ENCODE peak calls at places on chromosomes 4 and X, in nine cellular contexts. I is BE2C, M is lower leg skin, J is tibial nerve, P is choroid plexus epithelial cell, F is stomach, Q is neural progenitor cell, E is progenitor cell of endocrine pancreas, Z is type B pancreatic cell. W is an unnamed sample.

GRCh38 chr4:57190651-57191481 is 80.7 kb upstream of the IGFBP7 start:
- DNase-seq in M (no peak), P (peak), E (peak), F (no peak), J (no peak), Z (no peak), Q (peak), I (peak), W (peak)

GRCh38 chr4:8744083-8744805 is 127.4 kb downstream of the HMX1 start:
- DNase-seq in M (no peak), I (no peak), Q (no peak), E (no peak), Z (peak), P (no peak), F (no peak), J (no peak), W (no peak)

GRCh38 chr4:74671074-74671698 is 123.1 kb downstream of the BTC start:
- DNase-seq in J (no peak), I (peak), Z (no peak), E (peak), P (peak), F (peak), M (no peak), Q (peak), W (no peak)

GRCh38 chr4:169274033-169274432 is 3.3 kb upstream of the SH3RF1 start:
- DNase-seq in F (no peak), M (no peak), Z (no peak), E (no peak), J (no peak), I (no peak), Q (no peak), P (no peak), W (no peak)

GRCh38 chr4:153341575-153342090 is 2.9 kb upstream of the MND1 start:
- DNase-seq in Q (no peak), I (no peak), J (no peak), E (no peak), P (peak), F (no peak), Z (no peak), M (no peak), W (no peak)

GRCh38 chr4:53847935-53848334 is 216.5 kb downstream of the CHIC2 start:
- DNase-seq in E (no peak), J (no peak), M (no peak), Q (no peak), F (no peak), I (no peak), P (no peak), Z (no peak), W (no peak)

GRCh38 chr4:69830529-69831269 is 29.2 kb downstream of the SULT1E1 start:
- DNase-seq in P (peak), F (peak), Q (no peak), M (no peak), E (no peak), I (peak), Z (no peak), J (no peak), W (no peak)

GRCh38 chr4:137226900-137227299 is 305.4 kb downstream of the PCDH18 start:
- DNase-seq in I (no peak), J (no peak), E (no peak), P (peak), F (no peak), Z (no peak), M (no peak), Q (peak), W (no peak)

GRCh38 chrX:30800901-30801300 is 88.2 kb downstream of the TAB3 start:
- DNase-seq in M (no peak), P (no peak), I (no peak), J (no peak), Q (no peak), F (peak), Z (no peak), E (no peak), W (no peak)

GRCh38 chr4:151004222-151004621 is 10.9 kb downstream of the LRBA start:
- DNase-seq in I (no peak), P (peak), F (no peak), Q (no peak), J (no peak), M (no peak), Z (no peak), E (no peak), W (no peak)

GRCh38 chr4:136643416-136643815 is 888.9 kb downstream of the PCDH18 start:
- DNase-seq in F (no peak), Q (no peak), I (no peak), J (no peak), E (no peak), M (no peak), Z (no peak), P (no peak), W (no peak)

GRCh38 chr4:6372649-6373525 is 99.5 kb downstream of the PPP2R2C start:
- DNase-seq in E (no peak), P (peak), Q (peak), J (no peak), Z (no peak), I (peak), M (no peak), F (no peak), W (peak)

GRCh38 chr4:138540056-138540800 is 298.1 kb upstream of the SLC7A11 start:
- DNase-seq in F (no peak), J (no peak), I (no peak), Q (no peak), E (no peak), P (no peak), M (no peak), Z (no peak), W (no peak)

GRCh38 chr4:177638871-177639270 is 196.6 kb upstream of the AGA start:
- DNase-seq in E (no peak), J (no peak), F (no peak), M (no peak), I (no peak), P (no peak), Q (peak), Z (no peak), W (no peak)

GRCh38 chr4:38902695-38903094 is 35.1 kb downstream of the FAM114A1 start:
- DNase-seq in E (no peak), P (peak), M (no peak), I (no peak), J (no peak), Q (peak), F (no peak), Z (no peak), W (peak)

GRCh38 chr4:122783301-122784215 is 43.1 kb upstream of the FGF2 start:
- DNase-seq in F (no peak), J (no peak), E (no peak), Z (no peak), I (no peak), Q (peak), P (peak), M (peak), W (no peak)

GRCh38 chr4:120331486-120332281 is 265.0 kb upstream of the MAD2L1 start:
- DNase-seq in I (no peak), J (no peak), Z (no peak), P (no peak), E (no peak), Q (no peak), F (no peak), M (no peak), W (no peak)

GRCh38 chrX:137033774-137034507 is at the start of gene GPR101:
- DNase-seq in P (no peak), E (no peak), F (no peak), M (no peak), I (no peak), J (no peak), Z (no peak), Q (peak), W (no peak)
- TF ChIP-seq CTCF in P (no peak), E (no peak), F (no peak), M (no peak), I (no peak), J (no peak), Z (no peak), Q (no peak), W (no peak)

DNA sequence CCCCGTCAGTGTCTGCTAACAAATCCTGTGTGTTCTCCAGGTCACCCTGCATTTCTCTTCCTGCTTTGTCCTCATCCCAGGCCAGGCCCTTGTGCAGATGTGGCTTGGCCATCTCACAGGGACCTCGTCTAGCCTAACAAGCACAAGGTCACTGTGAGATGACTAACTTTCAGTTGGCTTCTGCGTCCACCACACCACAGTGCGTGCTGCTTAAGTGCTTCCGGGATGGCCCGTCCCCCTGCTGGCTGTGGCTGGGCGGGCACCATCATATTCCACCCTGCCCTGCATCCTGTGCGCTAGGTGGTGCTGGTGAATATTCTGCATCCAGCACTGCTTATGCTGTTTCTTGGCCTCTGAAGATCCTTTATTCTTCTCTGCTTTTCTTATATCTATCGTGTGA is 33.8 kb downstream of the RBBP7 start:
- DNase-seq in P (no peak), F (peak), I (peak), Q (peak), Z (no peak), M (no peak), J (no peak), E (peak), W (no peak)
- TF ChIP-seq CTCF in P (peak), F (peak), I (peak), Q (peak), Z (peak), M (no peak), J (no peak), E (peak), W (no peak)

GRCh38 chr4:164485169-164485568 is 268.8 kb upstream of the SMIM31 start:
- DNase-seq in J (no peak), M (no peak), F (no peak), Q (no peak), E (no peak), I (no peak), Z (no peak), P (no peak), W (no peak)
- TF ChIP-seq CTCF in J (no peak), M (no peak), F (no peak), Q (no peak), E (no peak), I (no peak), Z (no peak), P (no peak), W (no peak)

GRCh38 chr4:42768125-42768748 is 111.3 kb upstream of the ATP8A1 start:
- DNase-seq in Q (peak), P (no peak), F (no peak), Z (no peak), M (no peak), I (no peak), E (no peak), J (no peak), W (no peak)
- TF ChIP-seq CTCF in Q (peak), P (no peak), F (no peak), Z (peak), M (no peak), I (peak), E (peak), J (no peak), W (no peak)

DNA sequence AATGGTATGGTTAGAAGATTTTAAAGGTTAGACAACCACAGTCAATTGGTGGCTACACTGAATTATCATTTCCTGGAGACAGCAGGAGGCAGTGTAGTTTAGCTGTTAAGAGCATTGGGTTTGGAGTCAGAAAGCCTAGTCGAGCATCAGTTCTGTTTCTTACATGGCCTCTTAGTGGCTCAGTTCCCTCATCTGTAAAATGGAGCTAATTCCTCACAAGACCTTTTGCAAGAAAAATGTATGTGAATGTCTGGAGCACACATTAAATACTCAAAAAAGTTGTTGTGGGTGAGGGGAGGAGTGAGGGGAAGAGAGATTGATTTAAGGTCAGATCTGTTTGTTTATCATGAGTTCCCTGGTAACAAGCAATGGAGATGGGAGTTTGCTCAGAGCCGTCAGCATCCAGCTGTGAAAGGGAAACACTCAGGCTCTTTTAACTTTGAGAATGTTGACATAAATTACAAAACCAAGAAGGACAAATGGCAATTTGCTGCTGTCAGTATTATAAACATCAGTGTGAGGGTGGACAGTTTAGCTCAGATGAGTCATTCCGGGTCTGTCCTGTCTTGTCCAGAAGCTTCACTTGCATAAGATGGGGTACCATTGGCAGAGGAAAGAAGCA is 98.2 kb upstream of the PGRMC2 start:
- DNase-seq in P (peak), I (no peak), J (no peak), Q (no peak), F (no peak), M (peak), E (no peak), Z (no peak), W (no peak)
- TF ChIP-seq CTCF in P (peak), I (no peak), J (no peak), Q (peak), F (no peak), M (no peak), E (no peak), Z (no peak), W (peak)

GRCh38 chrX:8849945-8850344 is 48.8 kb upstream of the FAM9A start:
- DNase-seq in E (no peak), I (no peak), F (no peak), P (no peak), Q (no peak), J (no peak), M (no peak), Z (no peak), W (no peak)
- TF ChIP-seq CTCF in E (no peak), I (peak), F (no peak), P (peak), Q (peak), J (no peak), M (no peak), Z (peak), W (no peak)